ENCODE peak calls at places on chromosome 2, in eight cellular contexts. One of them, this sample, is unnamed.

GRCh38 chr2:162092656-162093556 is 18.9 kb upstream of the DPP4 start:
- DNase-seq in Karpas-422: no peak
- DNase-seq in ovary: no peak
- DNase-seq in CD8-positive, alpha-beta memory T cell: no peak
- DNase-seq in tibial artery: no peak
- DNase-seq in left ventricle myocardium inferior: peak; percentile 48
- DNase-seq in CD8-positive, alpha-beta T cell: no peak
- DNase-seq in A673: no peak
- DNase-seq in this sample: peak; percentile 76

GRCh38 chr2:229921101-229921891 is 513 bp downstream of the TRIP12 start:
- DNase-seq in Karpas-422: peak; percentile 92
- DNase-seq in ovary: peak; percentile 77
- DNase-seq in CD8-positive, alpha-beta memory T cell: peak; percentile 69
- DNase-seq in tibial artery: peak; percentile 83
- DNase-seq in left ventricle myocardium inferior: peak; percentile 70
- DNase-seq in CD8-positive, alpha-beta T cell: peak; percentile 73
- DNase-seq in A673: peak; percentile 85
- DNase-seq in this sample: peak; percentile 88

GRCh38 chr2:48734576-48735303 is 20.8 kb downstream of the LHCGR start:
- DNase-seq in Karpas-422: no peak
- DNase-seq in ovary: no peak
- DNase-seq in CD8-positive, alpha-beta memory T cell: no peak
- DNase-seq in tibial artery: no peak
- DNase-seq in left ventricle myocardium inferior: no peak
- DNase-seq in CD8-positive, alpha-beta T cell: no peak
- DNase-seq in A673: no peak
- DNase-seq in this sample: no peak

GRCh38 chr2:199458806-199459285 is 1.1 kb upstream of the SATB2 start:
- DNase-seq in Karpas-422: no peak
- DNase-seq in ovary: no peak
- DNase-seq in CD8-positive, alpha-beta memory T cell: no peak
- DNase-seq in tibial artery: no peak
- DNase-seq in left ventricle myocardium inferior: no peak
- DNase-seq in CD8-positive, alpha-beta T cell: peak; percentile 10
- DNase-seq in A673: no peak
- DNase-seq in this sample: peak; percentile 63

GRCh38 chr2:3216841-3217495 is 160.7 kb downstream of the EIPR1 start:
- DNase-seq in Karpas-422: no peak
- DNase-seq in ovary: no peak
- DNase-seq in CD8-positive, alpha-beta memory T cell: no peak
- DNase-seq in tibial artery: no peak
- DNase-seq in left ventricle myocardium inferior: no peak
- DNase-seq in CD8-positive, alpha-beta T cell: no peak
- DNase-seq in A673: no peak
- DNase-seq in this sample: no peak

GRCh38 chr2:52779446-52779845 is 988.2 kb upstream of the CHAC2 start:
- DNase-seq in Karpas-422: no peak
- DNase-seq in ovary: no peak
- DNase-seq in CD8-positive, alpha-beta memory T cell: no peak
- DNase-seq in tibial artery: no peak
- DNase-seq in left ventricle myocardium inferior: no peak
- DNase-seq in CD8-positive, alpha-beta T cell: no peak
- DNase-seq in A673: no peak
- DNase-seq in this sample: no peak

GRCh38 chr2:172429351-172429968 is 2.1 kb downstream of the ITGA6 start:
- DNase-seq in Karpas-422: no peak
- DNase-seq in ovary: no peak
- DNase-seq in CD8-positive, alpha-beta memory T cell: no peak
- DNase-seq in tibial artery: no peak
- DNase-seq in left ventricle myocardium inferior: no peak
- DNase-seq in CD8-positive, alpha-beta T cell: no peak
- DNase-seq in A673: no peak
- DNase-seq in this sample: no peak

GRCh38 chr2:18440141-18440605 is 120.3 kb downstream of the RDH14 start:
- DNase-seq in Karpas-422: no peak
- DNase-seq in ovary: no peak
- DNase-seq in CD8-positive, alpha-beta memory T cell: no peak
- DNase-seq in tibial artery: no peak
- DNase-seq in left ventricle myocardium inferior: no peak
- DNase-seq in CD8-positive, alpha-beta T cell: no peak
- DNase-seq in A673: no peak
- DNase-seq in this sample: no peak

GRCh38 chr2:64748561-64748960 is 94.8 kb upstream of the SERTAD2 start:
- DNase-seq in Karpas-422: peak; percentile 78
- DNase-seq in ovary: no peak
- DNase-seq in CD8-positive, alpha-beta memory T cell: no peak
- DNase-seq in tibial artery: no peak
- DNase-seq in left ventricle myocardium inferior: no peak
- DNase-seq in CD8-positive, alpha-beta T cell: no peak
- DNase-seq in A673: no peak
- DNase-seq in this sample: no peak

GRCh38 chr2:74584088-74584645 is 29.6 kb downstream of the DOK1 start:
- DNase-seq in Karpas-422: no peak
- DNase-seq in ovary: no peak
- DNase-seq in CD8-positive, alpha-beta memory T cell: no peak
- DNase-seq in tibial artery: no peak
- DNase-seq in left ventricle myocardium inferior: no peak
- DNase-seq in CD8-positive, alpha-beta T cell: no peak
- DNase-seq in A673: no peak
- DNase-seq in this sample: no peak

GRCh38 chr2:201777043-201777442 is 3.7 kb downstream of the ALS2 start:
- DNase-seq in Karpas-422: no peak
- DNase-seq in ovary: no peak
- DNase-seq in CD8-positive, alpha-beta memory T cell: no peak
- DNase-seq in tibial artery: no peak
- DNase-seq in left ventricle myocardium inferior: no peak
- DNase-seq in CD8-positive, alpha-beta T cell: no peak
- DNase-seq in A673: peak; percentile 19
- DNase-seq in this sample: no peak

GRCh38 chr2:117555965-117556364 is 258.5 kb upstream of the DDX18 start:
- DNase-seq in Karpas-422: no peak
- DNase-seq in ovary: no peak
- DNase-seq in CD8-positive, alpha-beta memory T cell: no peak
- DNase-seq in tibial artery: no peak
- DNase-seq in left ventricle myocardium inferior: no peak
- DNase-seq in CD8-positive, alpha-beta T cell: no peak
- DNase-seq in A673: no peak
- DNase-seq in this sample: no peak

GRCh38 chr2:156986339-156986988 is 271.0 kb upstream of the GALNT5 start:
- DNase-seq in Karpas-422: no peak
- DNase-seq in ovary: no peak
- DNase-seq in CD8-positive, alpha-beta memory T cell: no peak
- DNase-seq in tibial artery: no peak
- DNase-seq in left ventricle myocardium inferior: no peak
- DNase-seq in CD8-positive, alpha-beta T cell: no peak
- DNase-seq in A673: no peak
- DNase-seq in this sample: no peak

DNA sequence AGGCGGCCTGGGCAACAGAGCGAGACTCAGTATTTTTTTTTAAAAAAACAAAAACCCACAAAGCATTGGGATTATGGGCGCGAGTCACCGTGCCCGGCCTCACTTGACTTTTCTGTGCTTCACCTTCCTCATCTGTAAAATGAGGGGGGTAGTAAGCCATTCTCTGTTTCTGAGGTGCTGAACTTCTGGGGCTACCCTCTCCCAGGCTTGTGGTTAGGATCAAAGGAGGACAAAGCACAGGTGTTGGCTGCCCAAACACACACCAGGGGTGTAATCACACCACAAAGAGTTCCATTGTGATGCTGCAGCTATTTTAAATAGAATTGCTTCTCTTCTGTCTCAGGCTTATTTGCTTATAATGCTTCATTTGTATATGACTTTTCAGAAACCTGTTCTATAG is 35.8 kb upstream of the INHBB start:
- DNase-seq in Karpas-422: peak; percentile 66
- DNase-seq in ovary: no peak
- DNase-seq in CD8-positive, alpha-beta memory T cell: no peak
- DNase-seq in tibial artery: no peak
- DNase-seq in left ventricle myocardium inferior: no peak
- DNase-seq in CD8-positive, alpha-beta T cell: no peak
- DNase-seq in A673: no peak
- DNase-seq in this sample: no peak
- H3K27me3 ChIP-seq in Karpas-422: no peaks in the 10 kb centered on the region
- H3K27me3 ChIP-seq in ovary: no peaks in the 10 kb centered on the region
- H3K27me3 ChIP-seq in CD8-positive, alpha-beta memory T cell: no peaks in the 10 kb centered on the region
- H3K27me3 ChIP-seq in tibial artery: no peaks in the 10 kb centered on the region
- H3K27me3 ChIP-seq in left ventricle myocardium inferior: no peaks in the 10 kb centered on the region
- H3K27me3 ChIP-seq in CD8-positive, alpha-beta T cell: no peaks in the 10 kb centered on the region
- H3K27me3 ChIP-seq in A673: no peaks in the 10 kb centered on the region
- H3K27me3 ChIP-seq in this sample: no peaks in the 10 kb centered on the region

GRCh38 chr2:188016917-188017316 is 274.8 kb upstream of the GULP1 start:
- DNase-seq in Karpas-422: no peak
- DNase-seq in ovary: no peak
- DNase-seq in CD8-positive, alpha-beta memory T cell: no peak
- DNase-seq in tibial artery: no peak
- DNase-seq in left ventricle myocardium inferior: no peak
- DNase-seq in CD8-positive, alpha-beta T cell: no peak
- DNase-seq in A673: no peak
- DNase-seq in this sample: no peak

GRCh38 chr2:188023035-188023434 is 268.6 kb upstream of the GULP1 start:
- DNase-seq in Karpas-422: no peak
- DNase-seq in ovary: no peak
- DNase-seq in CD8-positive, alpha-beta memory T cell: no peak
- DNase-seq in tibial artery: no peak
- DNase-seq in left ventricle myocardium inferior: no peak
- DNase-seq in CD8-positive, alpha-beta T cell: no peak
- DNase-seq in A673: no peak
- DNase-seq in this sample: no peak

GRCh38 chr2:188024811-188025210 is 266.9 kb upstream of the GULP1 start:
- DNase-seq in Karpas-422: no peak
- DNase-seq in ovary: no peak
- DNase-seq in CD8-positive, alpha-beta memory T cell: no peak
- DNase-seq in tibial artery: no peak
- DNase-seq in left ventricle myocardium inferior: no peak
- DNase-seq in CD8-positive, alpha-beta T cell: no peak
- DNase-seq in A673: no peak
- DNase-seq in this sample: no peak

DNA sequence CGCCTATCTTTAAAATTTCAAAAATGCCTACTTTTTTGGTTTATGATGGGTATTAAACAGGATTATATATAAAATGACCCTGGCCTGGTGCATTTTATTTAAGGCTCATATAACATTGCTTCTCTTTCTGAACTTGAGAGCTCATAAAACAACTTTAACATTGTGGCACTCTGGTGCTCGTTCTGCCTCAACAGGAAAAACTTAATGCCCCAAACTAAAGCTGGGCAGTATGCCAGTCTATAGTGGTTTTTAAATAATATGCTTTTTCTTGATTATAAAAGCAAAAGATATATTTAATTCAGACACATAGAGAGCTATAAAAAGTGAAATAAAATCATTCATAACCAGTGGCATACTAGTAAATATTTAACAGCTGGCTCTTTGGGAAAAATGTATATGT is 269.3 kb upstream of the GULP1 start:
- DNase-seq in Karpas-422: no peak
- DNase-seq in ovary: no peak
- DNase-seq in CD8-positive, alpha-beta memory T cell: no peak
- DNase-seq in tibial artery: no peak
- DNase-seq in left ventricle myocardium inferior: no peak
- DNase-seq in CD8-positive, alpha-beta T cell: no peak
- DNase-seq in A673: peak; percentile 1
- DNase-seq in this sample: no peak
- H3K9me3 ChIP-seq in Karpas-422: peaks cover 3% of the 10 kb centered on the region
- H3K9me3 ChIP-seq in ovary: no peaks in the 10 kb centered on the region
- H3K9me3 ChIP-seq in CD8-positive, alpha-beta memory T cell: no peaks in the 10 kb centered on the region
- H3K9me3 ChIP-seq in tibial artery: peaks cover 3% of the 10 kb centered on the region
- H3K9me3 ChIP-seq in left ventricle myocardium inferior: no peaks in the 10 kb centered on the region
- H3K9me3 ChIP-seq in CD8-positive, alpha-beta T cell: no peaks in the 10 kb centered on the region
- H3K9me3 ChIP-seq in A673: no peaks in the 10 kb centered on the region
- H3K9me3 ChIP-seq in this sample: no peaks in the 10 kb centered on the region

GRCh38 chr2:234251326-234252271 is 201.1 kb downstream of the SPP2 start:
- DNase-seq in Karpas-422: no peak
- DNase-seq in ovary: no peak
- DNase-seq in CD8-positive, alpha-beta memory T cell: no peak
- DNase-seq in tibial artery: no peak
- DNase-seq in left ventricle myocardium inferior: no peak
- DNase-seq in CD8-positive, alpha-beta T cell: no peak
- DNase-seq in A673: no peak
- DNase-seq in this sample: no peak
- H3K4me1 ChIP-seq in Karpas-422: no peaks in the 10 kb centered on the region
- H3K4me1 ChIP-seq in ovary: no peaks in the 10 kb centered on the region
- H3K4me1 ChIP-seq in CD8-positive, alpha-beta memory T cell: no peaks in the 10 kb centered on the region
- H3K4me1 ChIP-seq in tibial artery: peaks cover 6% of the 10 kb centered on the region
- H3K4me1 ChIP-seq in left ventricle myocardium inferior: no peaks in the 10 kb centered on the region
- H3K4me1 ChIP-seq in CD8-positive, alpha-beta T cell: no peaks in the 10 kb centered on the region
- H3K4me1 ChIP-seq in A673: no peaks in the 10 kb centered on the region
- H3K4me1 ChIP-seq in this sample: no peaks in the 10 kb centered on the region

GRCh38 chr2:240913810-240914644 is 7.9 kb downstream of the CROCC2 start:
- DNase-seq in Karpas-422: peak; percentile 85
- DNase-seq in ovary: peak; percentile 81
- DNase-seq in CD8-positive, alpha-beta memory T cell: peak; percentile 44
- DNase-seq in tibial artery: peak; percentile 81
- DNase-seq in left ventricle myocardium inferior: peak; percentile 83
- DNase-seq in CD8-positive, alpha-beta T cell: peak; percentile 78
- DNase-seq in A673: peak; percentile 79
- DNase-seq in this sample: peak; percentile 87

GRCh38 chr2:240914645-240915525 is 8.7 kb downstream of the CROCC2 start:
- DNase-seq in Karpas-422: no peak
- DNase-seq in ovary: no peak
- DNase-seq in CD8-positive, alpha-beta memory T cell: no peak
- DNase-seq in tibial artery: no peak
- DNase-seq in left ventricle myocardium inferior: peak; percentile 12
- DNase-seq in CD8-positive, alpha-beta T cell: no peak
- DNase-seq in A673: no peak
- DNase-seq in this sample: peak; percentile 63

GRCh38 chr2:240916571-240917008 is 10.5 kb downstream of the CROCC2 start:
- DNase-seq in Karpas-422: peak; percentile 59
- DNase-seq in ovary: peak; percentile 78
- DNase-seq in CD8-positive, alpha-beta memory T cell: no peak
- DNase-seq in tibial artery: peak; percentile 89
- DNase-seq in left ventricle myocardium inferior: peak; percentile 68
- DNase-seq in CD8-positive, alpha-beta T cell: no peak
- DNase-seq in A673: peak; percentile 94
- DNase-seq in this sample: peak; percentile 86

GRCh38 chr2:240917009-240917683 is 11.0 kb downstream of the CROCC2 start:
- DNase-seq in Karpas-422: peak; percentile 47
- DNase-seq in ovary: peak; percentile 25
- DNase-seq in CD8-positive, alpha-beta memory T cell: no peak
- DNase-seq in tibial artery: peak; percentile 66
- DNase-seq in left ventricle myocardium inferior: peak; percentile 15
- DNase-seq in CD8-positive, alpha-beta T cell: no peak
- DNase-seq in A673: no peak
- DNase-seq in this sample: peak; percentile 49

DNA sequence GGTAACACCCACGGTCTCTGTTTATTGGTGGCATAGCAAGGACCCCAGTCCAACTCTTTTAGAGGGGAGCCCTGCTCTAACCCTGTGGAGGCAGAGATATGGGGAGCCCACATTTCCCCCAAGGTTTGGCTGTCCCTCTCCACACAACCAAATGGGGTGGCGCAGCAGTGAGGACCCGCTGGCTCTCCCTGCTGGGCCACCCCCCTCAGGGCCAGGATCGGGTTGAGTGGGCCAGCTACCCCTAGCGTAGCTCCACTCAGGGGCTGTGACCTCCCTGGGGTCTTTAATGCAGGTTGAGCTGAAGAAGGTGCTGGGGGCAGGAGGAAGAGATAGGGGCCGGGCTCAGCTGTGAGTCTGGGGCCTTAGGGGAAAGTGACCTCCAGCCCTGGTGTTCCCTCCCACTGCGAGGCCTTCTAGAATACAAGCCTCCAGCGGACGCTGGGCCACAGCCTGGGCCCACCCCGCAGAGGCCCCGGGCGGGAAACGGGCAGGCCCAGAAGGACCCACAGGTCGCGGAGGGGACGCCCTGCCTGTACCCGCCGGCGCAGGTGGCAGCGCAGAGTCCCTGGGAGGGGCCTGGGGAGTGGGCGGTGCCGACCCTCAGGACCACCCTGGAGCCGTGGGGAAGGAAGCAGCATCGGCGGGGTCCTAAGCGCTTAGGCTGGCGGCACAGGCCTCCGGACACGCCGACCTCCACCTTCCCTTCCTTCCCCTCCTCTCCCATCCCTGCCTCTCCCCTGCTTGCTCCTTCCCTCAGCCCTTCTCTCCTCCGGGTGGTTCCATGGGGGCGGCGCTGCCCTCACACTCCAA is 9.6 kb downstream of the CROCC2 start:
- DNase-seq in Karpas-422: no peak
- DNase-seq in ovary: peak; percentile 19
- DNase-seq in CD8-positive, alpha-beta memory T cell: no peak
- DNase-seq in tibial artery: peak; percentile 64
- DNase-seq in left ventricle myocardium inferior: peak; percentile 12
- DNase-seq in CD8-positive, alpha-beta T cell: no peak
- DNase-seq in A673: no peak
- DNase-seq in this sample: peak; percentile 40
- H3K27me3 ChIP-seq in Karpas-422: no peaks in the 10 kb centered on the region
- H3K27me3 ChIP-seq in ovary: no peaks in the 10 kb centered on the region
- H3K27me3 ChIP-seq in CD8-positive, alpha-beta memory T cell: no peaks in the 10 kb centered on the region
- H3K27me3 ChIP-seq in tibial artery: peaks cover 77% of the 10 kb centered on the region
- H3K27me3 ChIP-seq in left ventricle myocardium inferior: peaks cover 47% of the 10 kb centered on the region
- H3K27me3 ChIP-seq in CD8-positive, alpha-beta T cell: peaks cover 8% of the 10 kb centered on the region
- H3K27me3 ChIP-seq in A673: no peaks in the 10 kb centered on the region
- H3K27me3 ChIP-seq in this sample: no peaks in the 10 kb centered on the region